ENCODE peak calls at places on chromosomes 16 and 17, in seven cellular contexts. X is tibial artery, S is AG10803, G is HCT116, B is astrocyte of the spinal cord, T is cardiac muscle cell, W is hepatocyte. V is an unnamed sample.

GRCh38 chr17:14334919-14335318 is 34.0 kb downstream of the HS3ST3B1 start:
- DNase-seq in X (no peak), S (no peak), G (no peak), B (no peak), T (peak), W (no peak), V (no peak)

GRCh38 chr16:90008708-90009145 is 10.5 kb downstream of the DBNDD1 start:
- DNase-seq in X (no peak), S (no peak), G (no peak), B (peak), T (no peak), W (no peak), V (no peak)

GRCh38 chr17:42359133-42359532 is 29.1 kb downstream of the STAT3 start:
- DNase-seq in X (no peak), S (no peak), G (no peak), B (no peak), T (no peak), W (no peak), V (no peak)

GRCh38 chr17:38550661-38551060 is 55.1 kb downstream of the SRCIN1 start:
- DNase-seq in X (peak), S (peak), G (no peak), B (peak), T (peak), W (no peak), V (no peak)

GRCh38 chr17:79251824-79252223 is 177.2 kb downstream of the ENGASE start:
- DNase-seq in X (no peak), S (no peak), G (no peak), B (no peak), T (no peak), W (no peak), V (no peak)

GRCh38 chr17:44967907-44968224 is 237 bp downstream of the C1QL1 start:
- DNase-seq in X (no peak), S (no peak), G (no peak), B (no peak), T (no peak), W (no peak), V (no peak)

GRCh38 chr17:74759941-74760340 is 11.5 kb downstream of the NHERF1 start:
- DNase-seq in X (no peak), S (no peak), G (no peak), B (no peak), T (no peak), W (peak), V (peak)

GRCh38 chr17:16419074-16419928 is 3.9 kb downstream of the TRPV2 start:
- DNase-seq in X (peak), S (peak), G (no peak), B (peak), T (peak), W (peak), V (no peak)

GRCh38 chr16:80171746-80172145 is 369.0 kb upstream of the DYNLRB2 start:
- DNase-seq in X (no peak), S (no peak), G (no peak), B (no peak), T (no peak), W (no peak), V (no peak)

GRCh38 chr16:11050954-11051353 is 106.6 kb downstream of the CLEC16A start:
- DNase-seq in X (no peak), S (no peak), G (no peak), B (no peak), T (no peak), W (no peak), V (no peak)

GRCh38 chr16:15439102-15439501 is 4.7 kb downstream of the BMERB1 start:
- DNase-seq in X (no peak), S (no peak), G (no peak), B (no peak), T (no peak), W (no peak), V (no peak)

GRCh38 chr17:31147507-31148202 is 52.9 kb downstream of the NF1 start:
- DNase-seq in X (no peak), S (peak), G (no peak), B (no peak), T (peak), W (peak), V (no peak)

GRCh38 chr17:30576326-30576861 is 99.2 kb downstream of the GOSR1 start:
- DNase-seq in X (no peak), S (no peak), G (no peak), B (no peak), T (no peak), W (no peak), V (no peak)

DNA sequence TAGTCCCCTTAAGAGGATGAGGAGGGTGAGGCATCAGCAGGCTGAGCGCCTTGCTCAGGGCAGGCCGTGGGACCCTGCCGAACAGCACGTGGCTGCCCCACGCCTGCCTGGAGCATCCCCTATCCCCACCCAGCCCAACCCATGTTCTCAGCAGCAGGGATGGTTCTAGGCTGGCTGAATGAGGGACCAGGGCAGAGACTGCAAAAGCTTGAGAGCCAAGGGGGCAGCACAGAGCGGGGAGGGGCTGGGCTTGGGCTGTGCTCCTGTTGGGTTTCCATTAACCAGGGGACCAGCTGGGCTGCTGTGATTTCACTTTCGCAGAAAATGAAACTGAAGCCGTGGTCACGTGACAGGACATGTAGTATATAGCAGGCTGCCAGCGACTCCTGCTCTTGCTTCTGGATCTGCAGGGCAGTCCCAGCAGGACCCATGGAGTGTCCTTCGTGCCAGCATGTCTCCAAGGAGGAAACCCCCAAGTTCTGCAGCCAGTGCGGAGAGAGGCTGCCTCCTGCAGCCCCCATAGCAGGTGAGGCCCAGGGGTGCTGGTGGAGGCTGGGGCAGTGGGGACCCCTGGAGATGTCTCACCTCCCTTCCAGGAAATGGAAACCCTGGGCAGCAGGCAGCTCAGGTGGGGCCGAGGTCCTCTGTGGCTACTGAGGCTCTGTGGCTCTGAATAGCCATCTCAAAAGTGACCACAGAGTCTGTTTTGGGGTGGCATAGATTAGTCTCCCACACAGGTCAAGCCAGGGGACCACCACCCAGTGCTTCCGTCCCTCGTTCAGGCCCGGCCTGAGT is 2.8 kb downstream of the RNF213 start:
- DNase-seq in X (peak), S (peak), G (no peak), B (peak), T (peak), W (peak), V (no peak)
- TF ChIP-seq CTCF in X (no peak), S (no peak), G (no peak), B (peak), T (no peak), W (peak), V (no peak)

GRCh38 chr16:6682142-6682811 is 650.4 kb upstream of the RBFOX1 start:
- DNase-seq in X (no peak), S (no peak), G (no peak), B (no peak), T (no peak), W (peak), V (peak)

GRCh38 chr16:6687593-6687992 is 645.1 kb upstream of the RBFOX1 start:
- DNase-seq in X (no peak), S (no peak), G (no peak), B (no peak), T (no peak), W (no peak), V (no peak)

GRCh38 chr16:6689643-6690042 is 643.0 kb upstream of the RBFOX1 start:
- DNase-seq in X (no peak), S (no peak), G (no peak), B (no peak), T (no peak), W (no peak), V (no peak)

DNA sequence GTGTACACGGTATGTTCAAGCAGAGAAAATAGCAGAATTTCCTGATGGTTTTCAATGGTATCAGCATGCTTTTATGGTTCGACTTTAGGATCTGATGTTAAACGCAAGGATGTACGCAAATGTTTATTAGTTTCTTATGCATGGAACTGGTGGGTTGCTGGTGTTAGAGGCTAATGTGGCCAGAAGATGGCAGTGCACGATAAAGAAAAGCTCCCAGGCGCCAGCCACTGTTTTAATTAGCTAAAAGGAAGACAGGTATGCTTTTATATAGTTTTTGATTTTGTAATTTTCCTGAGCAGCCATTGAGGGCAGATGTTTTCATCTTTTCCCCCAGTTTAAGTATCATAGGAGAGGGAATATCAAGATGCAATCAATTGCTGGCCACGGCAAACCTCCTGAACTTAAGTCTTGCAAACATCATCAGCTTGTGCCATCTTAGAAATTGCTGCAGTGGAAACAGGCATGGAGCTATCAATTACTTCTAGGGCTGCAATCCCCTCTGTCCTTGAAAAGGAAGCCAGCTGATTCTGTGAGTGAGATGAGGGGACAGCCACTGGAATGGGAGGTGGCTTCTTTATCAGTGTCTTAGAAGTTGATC is 648.5 kb upstream of the RBFOX1 start:
- DNase-seq in X (no peak), S (no peak), G (no peak), B (no peak), T (no peak), W (peak), V (no peak)
- TF ChIP-seq CTCF in X (no peak), S (no peak), G (no peak), B (no peak), T (no peak), W (peak), V (peak)

GRCh38 chr17:58136669-58137279 is 11.4 kb upstream of the OR4D1 start:
- DNase-seq in X (no peak), S (no peak), G (peak), B (no peak), T (peak), W (peak), V (no peak)
- TF ChIP-seq CTCF in X (no peak), S (peak), G (peak), B (peak), T (peak), W (peak), V (peak)

DNA sequence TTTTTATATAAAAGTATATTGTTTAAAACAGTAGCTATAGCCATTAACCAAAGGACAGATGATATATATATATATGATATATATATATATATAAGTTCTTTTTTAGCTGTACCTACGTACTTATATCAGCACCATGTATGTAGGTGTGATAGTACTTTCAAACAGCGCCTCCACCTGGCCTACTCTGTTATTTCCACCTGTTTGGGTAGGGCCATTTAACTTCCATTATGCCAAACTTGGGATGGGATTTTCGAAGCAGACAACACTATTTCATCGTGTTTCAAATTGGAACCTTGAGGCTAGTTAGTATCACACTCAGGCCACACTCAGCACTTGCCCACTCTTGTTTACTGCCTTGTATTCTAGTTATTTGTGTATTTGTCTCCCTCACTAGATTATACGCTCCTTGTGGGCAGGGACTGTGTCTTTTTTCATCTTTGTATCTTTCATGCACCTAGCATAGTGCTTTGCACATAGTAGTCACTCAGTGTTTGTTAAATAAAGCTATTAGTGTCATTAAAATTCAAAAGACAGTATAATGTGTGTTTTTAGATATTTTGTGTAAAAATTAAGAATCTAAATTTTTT is 11.8 kb upstream of the CLTC start:
- DNase-seq in X (no peak), S (no peak), G (no peak), B (no peak), T (no peak), W (peak), V (no peak)
- TF ChIP-seq CTCF in X (no peak), S (no peak), G (peak), B (peak), T (peak), W (peak), V (peak)

GRCh38 chr17:5257124-5257523 is 22.5 kb upstream of the SCIMP start:
- DNase-seq in X (no peak), S (no peak), G (no peak), B (no peak), T (no peak), W (no peak), V (no peak)

GRCh38 chr17:5260542-5260941 is 21.5 kb upstream of the RABEP1 start:
- DNase-seq in X (no peak), S (no peak), G (no peak), B (no peak), T (no peak), W (no peak), V (no peak)

GRCh38 chr17:5263441-5263840 is 18.6 kb upstream of the RABEP1 start:
- DNase-seq in X (no peak), S (no peak), G (no peak), B (no peak), T (no peak), W (no peak), V (no peak)

GRCh38 chr17:5264930-5265329 is 17.2 kb upstream of the RABEP1 start:
- DNase-seq in X (no peak), S (no peak), G (no peak), B (no peak), T (no peak), W (no peak), V (no peak)

DNA sequence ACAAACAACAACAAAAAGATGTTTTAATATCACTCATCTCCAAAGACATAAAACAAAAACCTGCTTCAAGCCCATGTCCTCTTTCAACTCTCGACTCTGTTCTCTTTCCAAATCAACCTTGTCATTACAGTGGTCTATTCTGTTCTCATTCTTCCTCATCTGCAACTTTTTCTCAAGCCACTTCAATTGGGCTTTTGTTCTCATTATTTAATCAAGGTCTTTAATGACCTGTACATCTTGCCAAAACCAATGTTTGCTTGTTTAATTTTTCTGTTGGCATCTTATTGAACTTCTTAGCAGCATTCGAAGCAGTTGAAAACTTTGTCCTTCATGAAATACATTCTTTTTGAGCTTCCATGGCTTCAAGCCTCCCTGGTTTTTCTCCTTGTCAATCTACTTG is 19.7 kb upstream of the RABEP1 start:
- DNase-seq in X (no peak), S (no peak), G (no peak), B (no peak), T (no peak), W (no peak), V (no peak)
- TF ChIP-seq CTCF in X (no peak), S (no peak), G (no peak), B (no peak), T (no peak), W (no peak), V (no peak)

DNA sequence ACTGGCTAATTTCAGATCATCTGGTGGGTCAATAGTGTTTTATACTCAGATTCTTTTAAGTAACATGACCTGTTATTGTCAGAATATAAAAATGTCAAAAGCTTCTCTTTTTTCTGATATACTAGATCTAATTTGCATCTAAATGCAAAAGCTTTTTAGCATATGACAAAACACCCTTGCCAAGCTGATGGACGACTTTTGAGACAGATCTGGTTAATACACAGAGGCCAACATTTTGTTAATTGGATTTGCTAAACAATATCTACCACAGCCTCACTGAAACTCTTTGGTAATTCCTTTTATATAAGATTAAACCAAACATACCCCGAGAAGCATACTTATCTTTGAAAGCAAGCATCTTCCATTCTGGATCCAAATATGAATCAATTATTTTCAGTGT is 10.3 kb upstream of the NOL11 start:
- DNase-seq in X (no peak), S (no peak), G (no peak), B (no peak), T (no peak), W (no peak), V (no peak)
- TF ChIP-seq CTCF in X (no peak), S (no peak), G (no peak), B (no peak), T (no peak), W (no peak), V (no peak)

GRCh38 chr17:22286337-22287041 is 594.2 kb downstream of the KCNJ18 start:
- DNase-seq in X (no peak), S (no peak), G (no peak), B (no peak), T (no peak), W (no peak), V (no peak)
- TF ChIP-seq CTCF in X (no peak), S (no peak), G (no peak), B (no peak), T (no peak), W (no peak), V (no peak)